ENCODE peak calls at places on chromosomes 6 and 20, in seven cellular contexts. B, S, Q, G, L, K and R are unnamed samples.

GRCh38 chr6:142952614-142953013 is 7.6 kb upstream of the HIVEP2 start:
- DNase-seq in B (peak), S (no peak), Q (no peak), G (no peak), L (no peak), K (no peak), R (no peak)

GRCh38 chr20:52192296-52193007 is 873 bp upstream of the ZFP64 start:
- DNase-seq in B (peak), S (no peak), Q (peak), G (no peak), L (peak), K (no peak), R (no peak)

GRCh38 chr20:44491635-44492395 is 16.1 kb downstream of the TTPAL start:
- DNase-seq in B (no peak), S (peak), Q (no peak), G (no peak), L (no peak), K (peak), R (no peak)

GRCh38 chr6:145929037-145929633 is 35.0 kb downstream of the SHPRH start:
- DNase-seq in B (peak), S (no peak), Q (peak), G (peak), L (no peak), K (peak), R (peak)

GRCh38 chr6:41964201-41964887 is 22.7 kb upstream of the CCND3 start:
- DNase-seq in B (peak), S (no peak), Q (no peak), G (no peak), L (no peak), K (no peak), R (no peak)

GRCh38 chr6:113578691-113579090 is 278.5 kb upstream of the MARCKS start:
- DNase-seq in B (no peak), S (no peak), Q (no peak), G (no peak), L (no peak), K (no peak), R (no peak)

GRCh38 chr20:43452404-43453126 is 5.1 kb upstream of the SRSF6 start:
- DNase-seq in B (no peak), S (no peak), Q (no peak), G (no peak), L (no peak), K (no peak), R (no peak)

GRCh38 chr6:36098920-36099647 is 31.2 kb upstream of the MAPK13 start:
- DNase-seq in B (no peak), S (no peak), Q (no peak), G (no peak), L (no peak), K (no peak), R (no peak)

GRCh38 chr6:39879535-39879934 is 54.7 kb downstream of the MOCS1 start:
- DNase-seq in B (no peak), S (no peak), Q (no peak), G (no peak), L (no peak), K (no peak), R (no peak)

GRCh38 chr6:167932468-167933276 is 64.8 kb upstream of the KIF25 start:
- DNase-seq in B (no peak), S (no peak), Q (no peak), G (peak), L (no peak), K (peak), R (no peak)

GRCh38 chr6:118890997-118891790 is 2.8 kb upstream of the ASF1A start:
- DNase-seq in B (peak), S (no peak), Q (no peak), G (no peak), L (no peak), K (no peak), R (no peak)

GRCh38 chr6:165726915-165727314 is 63.9 kb upstream of the PDE10A start:
- DNase-seq in B (no peak), S (no peak), Q (no peak), G (no peak), L (peak), K (peak), R (no peak)

GRCh38 chr6:101397199-101397598 is 3.7 kb downstream of the GRIK2 start:
- DNase-seq in B (no peak), S (no peak), Q (no peak), G (no peak), L (no peak), K (no peak), R (peak)

GRCh38 chr6:145044606-145045275 is 690.6 kb downstream of the EPM2A start:
- DNase-seq in B (no peak), S (no peak), Q (no peak), G (no peak), L (no peak), K (peak), R (no peak)

GRCh38 chr6:167762259-167762962 is 64.3 kb upstream of the AFDN start:
- DNase-seq in B (no peak), S (no peak), Q (no peak), G (peak), L (no peak), K (no peak), R (no peak)

GRCh38 chr6:151257984-151258445 is 18.2 kb downstream of the AKAP12 start:
- DNase-seq in B (no peak), S (no peak), Q (no peak), G (no peak), L (no peak), K (no peak), R (no peak)

GRCh38 chr20:34663213-34663943 is 13.5 kb downstream of the PIGU start:
- DNase-seq in B (no peak), S (no peak), Q (no peak), G (no peak), L (no peak), K (peak), R (no peak)

GRCh38 chr6:149752600-149752999 is 3.1 kb downstream of the PCMT1 start:
- DNase-seq in B (no peak), S (no peak), Q (no peak), G (no peak), L (no peak), K (no peak), R (no peak)

GRCh38 chr6:149754573-149754972 is 5.0 kb downstream of the PCMT1 start:
- DNase-seq in B (no peak), S (no peak), Q (no peak), G (no peak), L (no peak), K (no peak), R (no peak)

GRCh38 chr6:149749594-149750135 is at the start of gene PCMT1:
- DNase-seq in B (peak), S (peak), Q (peak), G (peak), L (peak), K (peak), R (peak)

GRCh38 chr6:149750136-149750609 is 632 bp downstream of the PCMT1 start:
- DNase-seq in B (peak), S (peak), Q (peak), G (peak), L (peak), K (peak), R (peak)

DNA sequence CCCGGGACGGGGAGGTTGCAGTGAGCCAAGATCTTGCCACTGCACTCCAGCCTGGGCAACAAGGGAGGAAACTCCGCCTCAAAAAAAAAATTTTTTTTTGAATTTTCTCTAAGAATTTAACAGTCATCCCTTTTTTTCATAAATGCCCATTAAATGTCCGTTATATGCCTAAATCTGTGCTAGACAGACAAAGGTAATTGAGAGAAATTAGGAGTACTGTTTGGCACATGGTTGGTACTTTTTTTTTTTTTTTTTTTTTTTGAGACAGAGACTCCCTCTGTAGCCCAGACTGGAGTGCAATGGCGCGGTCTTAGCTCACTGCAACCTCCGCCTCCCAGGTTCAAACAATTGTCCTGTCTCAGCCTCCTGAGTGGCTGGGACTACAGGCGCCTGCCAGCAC is 1.7 kb downstream of the PCMT1 start:
- DNase-seq in B (no peak), S (no peak), Q (no peak), G (no peak), L (no peak), K (no peak), R (no peak)
- H3K4me3 ChIP-seq in B (no peak), S (no peak), Q (no peak), G (no peak), L (peak), K (no peak), R (peak)

DNA sequence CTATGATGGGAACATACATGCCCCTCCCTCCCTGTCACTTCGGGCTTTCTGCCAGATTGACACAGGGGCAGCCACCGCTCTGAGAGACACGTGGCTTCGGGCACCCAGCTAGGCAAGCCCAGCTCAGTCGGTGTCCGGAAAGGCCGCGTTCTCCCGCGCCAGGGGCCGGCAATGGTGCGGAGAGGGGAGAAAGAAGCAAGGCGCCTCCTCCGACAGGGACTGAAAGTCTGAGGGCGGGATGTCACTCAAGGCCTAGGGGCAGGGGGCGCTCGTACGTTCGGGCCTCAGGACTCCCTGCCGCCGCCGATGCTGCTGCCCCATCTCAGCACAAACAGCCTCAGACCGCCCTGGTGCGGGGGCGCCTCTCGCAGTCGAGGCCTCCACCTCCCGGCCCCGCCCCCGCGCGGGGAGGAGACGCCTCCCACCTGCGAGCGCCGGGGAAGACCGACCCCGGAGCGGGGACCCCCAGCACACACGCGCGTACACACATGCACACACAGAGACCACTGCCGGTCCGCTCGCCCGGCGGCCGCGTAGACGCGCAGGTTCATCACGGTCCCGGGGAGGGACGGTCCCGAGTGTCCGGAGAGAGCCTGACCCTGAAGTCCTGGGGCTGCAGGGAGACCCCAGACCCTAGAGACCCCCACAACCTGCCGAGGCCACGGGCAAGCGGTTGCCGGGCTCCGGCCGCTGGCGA is 1.9 kb downstream of the GRM4 start:
- DNase-seq in B (peak), S (no peak), Q (no peak), G (no peak), L (no peak), K (no peak), R (no peak)
- H3K4me3 ChIP-seq in B (no peak), S (peak), Q (no peak), G (no peak), L (peak), K (no peak), R (no peak)

DNA sequence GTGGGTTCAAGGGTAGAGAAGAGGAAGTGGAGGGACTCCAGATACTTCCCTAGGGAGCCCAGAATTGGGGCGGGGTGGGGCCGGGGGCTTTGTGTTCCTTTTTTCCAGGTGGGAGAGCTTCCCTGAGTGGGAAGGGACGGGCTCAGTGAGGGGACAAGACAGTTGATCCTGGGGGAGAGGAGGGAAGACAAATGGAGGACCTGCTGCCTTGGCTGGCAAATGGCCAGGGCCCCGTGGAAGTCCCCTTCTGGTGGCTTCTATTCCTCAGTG is 2.6 kb downstream of the CTSZ start:
- DNase-seq in B (no peak), S (peak), Q (no peak), G (no peak), L (peak), K (no peak), R (no peak)
- H3K4me3 ChIP-seq in B (peak), S (no peak), Q (no peak), G (no peak), L (peak), K (no peak), R (no peak)

GRCh38 chr6:6543181-6543879 is 45.2 kb upstream of the LY86 start:
- DNase-seq in B (peak), S (no peak), Q (no peak), G (no peak), L (no peak), K (no peak), R (no peak)

GRCh38 chr6:6546318-6547110 is 42.0 kb upstream of the LY86 start:
- DNase-seq in B (peak), S (no peak), Q (no peak), G (no peak), L (peak), K (no peak), R (no peak)

GRCh38 chr6:6545616-6546317 is 42.8 kb upstream of the LY86 start:
- DNase-seq in B (no peak), S (no peak), Q (no peak), G (no peak), L (no peak), K (no peak), R (no peak)

GRCh38 chr6:6542357-6542756 is 46.2 kb upstream of the LY86 start:
- DNase-seq in B (no peak), S (no peak), Q (no peak), G (no peak), L (no peak), K (no peak), R (no peak)

DNA sequence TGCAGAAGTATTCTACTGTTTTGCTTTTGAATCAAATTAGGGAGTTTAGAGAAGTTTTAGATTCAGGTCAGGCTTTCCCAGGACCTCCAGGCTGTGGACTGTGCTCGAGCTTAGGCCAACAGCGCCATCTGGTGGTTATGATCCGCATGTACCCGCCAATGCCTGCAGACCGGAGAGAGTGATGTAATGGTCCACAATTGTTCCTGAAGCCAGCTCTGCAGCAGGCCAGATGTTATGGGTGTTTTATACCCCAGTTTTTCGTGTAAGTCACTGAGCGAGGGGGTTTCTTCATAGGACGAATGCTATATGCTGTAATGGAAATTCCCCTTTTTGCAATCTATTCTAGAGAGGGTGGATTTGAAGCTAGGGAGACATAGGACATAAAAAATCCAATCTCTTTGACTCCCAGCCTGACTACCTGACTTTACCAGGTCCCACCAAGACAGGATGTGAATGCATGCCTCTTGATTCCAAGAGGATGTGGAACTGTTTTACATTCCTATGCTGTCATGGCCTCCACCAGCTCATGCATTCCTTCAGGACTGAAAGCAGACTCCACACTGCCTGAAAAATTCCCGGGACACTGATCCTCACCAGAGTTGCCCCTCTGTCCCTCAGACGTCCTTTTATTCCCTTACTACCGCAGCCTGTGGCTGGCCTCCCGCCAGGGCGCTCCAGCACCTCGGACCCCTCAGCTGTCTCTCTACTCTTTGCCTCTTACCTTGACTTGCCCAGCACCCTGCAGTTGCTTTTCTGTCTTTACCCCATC is 41.2 kb upstream of the LY86 start:
- DNase-seq in B (peak), S (peak), Q (peak), G (peak), L (peak), K (peak), R (no peak)
- H3K4me3 ChIP-seq in B (peak), S (peak), Q (no peak), G (peak), L (peak), K (peak), R (no peak)

GRCh38 chr6:125791820-125792165 is 1.0 kb downstream of the NCOA7 start:
- DNase-seq in B (no peak), S (no peak), Q (no peak), G (no peak), L (no peak), K (no peak), R (no peak)
- H3K4me3 ChIP-seq in B (peak), S (peak), Q (peak), G (peak), L (peak), K (peak), R (peak)

DNA sequence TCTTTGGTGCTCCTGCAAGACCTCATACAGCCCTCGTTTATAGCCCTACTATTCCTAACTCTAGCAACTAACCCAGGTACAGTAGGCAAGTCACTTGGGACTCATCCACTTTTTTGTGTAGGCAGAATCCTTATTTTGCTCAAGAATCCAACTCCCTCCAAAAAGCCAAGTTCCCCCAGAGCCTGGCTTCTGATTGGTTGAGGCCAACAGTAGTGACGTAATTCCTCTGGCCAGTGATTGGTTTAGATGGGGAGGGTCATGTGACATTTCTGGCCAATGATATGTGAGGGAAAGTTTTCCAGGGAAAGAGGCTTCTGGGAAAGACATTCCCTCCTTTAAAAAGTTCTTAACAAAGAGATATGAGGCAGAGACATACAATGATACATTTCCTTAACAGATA is 32.1 kb downstream of the KIAA1755 start:
- DNase-seq in B (no peak), S (no peak), Q (no peak), G (no peak), L (no peak), K (no peak), R (no peak)
- H3K4me3 ChIP-seq in B (no peak), S (no peak), Q (no peak), G (no peak), L (no peak), K (no peak), R (no peak)

GRCh38 chr6:136113736-136114173 is 136.4 kb downstream of the MTFR2 start:
- DNase-seq in B (no peak), S (no peak), Q (no peak), G (peak), L (peak), K (peak), R (no peak)
- H3K4me3 ChIP-seq in B (no peak), S (no peak), Q (no peak), G (no peak), L (no peak), K (no peak), R (no peak)

GRCh38 chr6:169340395-169340794 is 86.7 kb upstream of the THBS2 start:
- DNase-seq in B (no peak), S (no peak), Q (peak), G (peak), L (no peak), K (no peak), R (no peak)
- H3K4me3 ChIP-seq in B (no peak), S (no peak), Q (peak), G (no peak), L (no peak), K (no peak), R (no peak)

GRCh38 chr6:10425973-10426780 is 11.3 kb upstream of the TFAP2A start:
- DNase-seq in B (peak), S (no peak), Q (no peak), G (no peak), L (no peak), K (no peak), R (no peak)
- H3K4me3 ChIP-seq in B (peak), S (peak), Q (no peak), G (peak), L (peak), K (peak), R (no peak)